ENCODE peak calls at places on chromosomes 16 and 17, in seven cellular contexts. E is left colon; Z is tibial nerve; J is activated T-helper 1 cell treated with anti-CD3 and anti-CD28 coated beads, Interleukin-2, amount 50 U/mL, for 16 hours; T is stimulated activated CD8-positive, alpha-beta memory T cell treated with anti-CD3 and anti-CD28 coated beads, Interleukin-15, amount 100 ng/mL, for 1 hour; N is PC-9; F is fibroblast of lung. M is an unnamed sample.

GRCh38 chr16:18789850-18790706 is at the start of gene RPS15A:
- DNase-seq in E (peak; percentile 93), Z (peak; percentile 88), J (peak; percentile 88), T (peak; percentile 79), N (peak; percentile 94), F (peak; percentile 99), M (peak; percentile 98)

GRCh38 chr16:84514874-84515835 is 10.7 kb upstream of the MEAK7 start:
- DNase-seq in E (peak; percentile 59), Z (no peak), J (peak; percentile 58), T (peak; percentile 57), N (peak; percentile 55), F (no peak), M (peak; percentile 89)

GRCh38 chr16:14616280-14616679 is 13.8 kb downstream of the PARN start:
- DNase-seq in E (no peak), Z (no peak), J (no peak), T (no peak), N (no peak), F (no peak), M (no peak)

GRCh38 chr17:79776378-79777165 is 1.4 kb upstream of the CBX2 start:
- DNase-seq in E (no peak), Z (no peak), J (no peak), T (no peak), N (no peak), F (no peak), M (no peak)

GRCh38 chr17:15946611-15947120 is 1.7 kb downstream of the ADORA2B start:
- DNase-seq in E (peak; percentile 37), Z (no peak), J (no peak), T (no peak), N (no peak), F (peak; percentile 34), M (no peak)

GRCh38 chr17:2701161-2701995 is 10.2 kb downstream of the CLUH start:
- DNase-seq in E (no peak), Z (peak; percentile 11), J (no peak), T (no peak), N (no peak), F (no peak), M (no peak)

GRCh38 chr17:40529991-40530390 is 28.6 kb upstream of the TNS4 start:
- DNase-seq in E (no peak), Z (no peak), J (no peak), T (no peak), N (peak; percentile 83), F (no peak), M (no peak)

GRCh38 chr17:49696233-49696761 is 11.5 kb downstream of the SLC35B1 start:
- DNase-seq in E (no peak), Z (no peak), J (peak; percentile 50), T (no peak), N (no peak), F (no peak), M (no peak)

GRCh38 chr16:80993293-80993691 is 13.4 kb downstream of the CMC2 start:
- DNase-seq in E (no peak), Z (no peak), J (no peak), T (no peak), N (peak; percentile 84), F (peak; percentile 81), M (peak; percentile 84)

GRCh38 chr16:24568392-24568791 is 29.0 kb downstream of the RBBP6 start:
- DNase-seq in E (no peak), Z (no peak), J (no peak), T (no peak), N (peak; percentile 44), F (peak; percentile 49), M (no peak)

GRCh38 chr17:33335491-33336173 is 42.5 kb upstream of the ASIC2 start:
- DNase-seq in E (no peak), Z (no peak), J (no peak), T (no peak), N (no peak), F (no peak), M (no peak)

GRCh38 chr16:27251561-27252205 is 16.9 kb downstream of the NSMCE1 start:
- DNase-seq in E (no peak), Z (no peak), J (no peak), T (no peak), N (no peak), F (no peak), M (no peak)

GRCh38 chr16:12801511-12802042 is 2.1 kb downstream of the CPPED1 start:
- DNase-seq in E (peak; percentile 14), Z (no peak), J (no peak), T (no peak), N (peak; percentile 98), F (peak; percentile 33), M (no peak)

GRCh38 chr16:69482410-69482951 is 58.1 kb downstream of the CYB5B start:
- DNase-seq in E (peak; percentile 15), Z (peak; percentile 49), J (no peak), T (no peak), N (no peak), F (peak; percentile 81), M (peak; percentile 23)

GRCh38 chr16:4373909-4374742 is 2.5 kb downstream of the VASN start:
- DNase-seq in E (peak; percentile 59), Z (peak; percentile 78), J (no peak), T (no peak), N (peak; percentile 59), F (peak; percentile 95), M (no peak)

GRCh38 chr16:54280751-54281150 is 5.8 kb downstream of the IRX3 start:
- DNase-seq in E (no peak), Z (no peak), J (no peak), T (no peak), N (no peak), F (no peak), M (peak; percentile 37)

GRCh38 chr17:4753392-4753791 is 13.7 kb upstream of the CXCL16 start:
- DNase-seq in E (no peak), Z (no peak), J (no peak), T (no peak), N (no peak), F (no peak), M (no peak)

GRCh38 chr17:81101614-81102306 is 63.5 kb upstream of the PVALEF start:
- DNase-seq in E (peak; percentile 86), Z (peak; percentile 57), J (peak; percentile 86), T (peak; percentile 72), N (peak; percentile 56), F (peak; percentile 69), M (peak; percentile 88)

GRCh38 chr16:71569621-71570020 is 7.3 kb downstream of the TAT start:
- DNase-seq in E (peak; percentile 64), Z (no peak), J (no peak), T (no peak), N (no peak), F (no peak), M (no peak)

GRCh38 chr17:35630530-35631148 is 43.5 kb downstream of the AP2B1 start:
- DNase-seq in E (no peak), Z (no peak), J (no peak), T (no peak), N (no peak), F (peak; percentile 21), M (no peak)

GRCh38 chr17:42252528-42253172 is 23.5 kb downstream of the STAT5B start:
- DNase-seq in E (no peak), Z (no peak), J (no peak), T (no peak), N (peak; percentile 74), F (no peak), M (no peak)

GRCh38 chr16:59296002-59296401 is 561.9 kb upstream of the GOT2 start:
- DNase-seq in E (no peak), Z (no peak), J (no peak), T (no peak), N (no peak), F (peak; percentile 0), M (no peak)

GRCh38 chr17:36936455-36936934 is 780 bp upstream of the LHX1 start:
- DNase-seq in E (no peak), Z (no peak), J (no peak), T (no peak), N (peak; percentile 45), F (no peak), M (no peak)

GRCh38 chr16:57736419-57737281 is 1.1 kb downstream of the KATNB1 start:
- DNase-seq in E (peak; percentile 70), Z (no peak), J (peak; percentile 11), T (no peak), N (peak; percentile 62), F (peak; percentile 82), M (peak; percentile 71)

GRCh38 chr16:79707867-79708266 is 107.3 kb upstream of the MAF start:
- DNase-seq in E (peak; percentile 7), Z (no peak), J (no peak), T (no peak), N (no peak), F (peak; percentile 73), M (no peak)

GRCh38 chr16:66278111-66278531 is 88.4 kb upstream of the CDH5 start:
- DNase-seq in E (no peak), Z (no peak), J (no peak), T (no peak), N (peak; percentile 98), F (no peak), M (peak; percentile 83)

GRCh38 chr17:50466371-50467113 is 2.1 kb downstream of the CHAD start:
- DNase-seq in E (peak; percentile 84), Z (no peak), J (no peak), T (no peak), N (no peak), F (no peak), M (no peak)

GRCh38 chr16:79776243-79776884 is 175.8 kb upstream of the MAF start:
- DNase-seq in E (peak; percentile 18), Z (no peak), J (no peak), T (no peak), N (no peak), F (peak; percentile 88), M (no peak)